ENCODE peak calls at places on chromosomes 11 and 22, in nine cellular contexts. I, U, N, Z, R, Y, Q, L and J are unnamed samples.

GRCh38 chr11:35206616-35207015 is 67.6 kb downstream of the CD44 start:
- DNase-seq in I (no peak), U (no peak), N (no peak), Z (no peak), R (no peak), Y (no peak), Q (no peak), L (no peak), J (no peak)

GRCh38 chr11:97786961-97787360 is 1233.8 kb upstream of the CNTN5 start:
- DNase-seq in I (no peak), U (no peak), N (no peak), Z (no peak), R (no peak), Y (no peak), Q (no peak), L (no peak), J (no peak)

GRCh38 chr11:10318527-10318802 is 13.6 kb downstream of the ADM start:
- DNase-seq in I (no peak), U (no peak), N (no peak), Z (peak; percentile 54), R (no peak), Y (no peak), Q (no peak), L (no peak), J (no peak)

GRCh38 chr22:33038131-33038772 is 19.9 kb downstream of the SYN3 start:
- DNase-seq in I (no peak), U (no peak), N (no peak), Z (no peak), R (no peak), Y (peak; percentile 27), Q (no peak), L (no peak), J (no peak)

GRCh38 chr11:22633354-22633902 is 7.8 kb upstream of the FANCF start:
- DNase-seq in I (no peak), U (no peak), N (no peak), Z (no peak), R (no peak), Y (no peak), Q (no peak), L (no peak), J (no peak)

GRCh38 chr11:120906752-120907151 is 117.2 kb upstream of the TBCEL start:
- DNase-seq in I (no peak), U (no peak), N (no peak), Z (no peak), R (no peak), Y (no peak), Q (no peak), L (no peak), J (no peak)

GRCh38 chr11:17827006-17827405 is 92.4 kb downstream of the KCNC1 start:
- DNase-seq in I (no peak), U (no peak), N (no peak), Z (no peak), R (no peak), Y (no peak), Q (no peak), L (peak; percentile 12), J (no peak)

GRCh38 chr11:16494918-16495691 is 138.8 kb upstream of the SOX6 start:
- DNase-seq in I (no peak), U (peak; percentile 27), N (no peak), Z (no peak), R (no peak), Y (no peak), Q (no peak), L (no peak), J (no peak)

GRCh38 chr11:2741006-2741376 is 41.2 kb upstream of the KCNQ1OT1 start:
- DNase-seq in I (no peak), U (peak; percentile 21), N (no peak), Z (no peak), R (no peak), Y (no peak), Q (peak; percentile 19), L (no peak), J (no peak)

GRCh38 chr11:2741377-2742131 is 41.8 kb upstream of the KCNQ1OT1 start:
- DNase-seq in I (no peak), U (peak; percentile 38), N (no peak), Z (no peak), R (no peak), Y (no peak), Q (peak; percentile 56), L (peak; percentile 16), J (no peak)

GRCh38 chr11:2742611-2743426 is 43.0 kb upstream of the KCNQ1OT1 start:
- DNase-seq in I (no peak), U (peak; percentile 18), N (no peak), Z (no peak), R (no peak), Y (no peak), Q (peak; percentile 19), L (no peak), J (no peak)

GRCh38 chr11:2743427-2744110 is 43.8 kb upstream of the KCNQ1OT1 start:
- DNase-seq in I (no peak), U (peak; percentile 13), N (no peak), Z (no peak), R (no peak), Y (no peak), Q (peak; percentile 16), L (no peak), J (no peak)

DNA sequence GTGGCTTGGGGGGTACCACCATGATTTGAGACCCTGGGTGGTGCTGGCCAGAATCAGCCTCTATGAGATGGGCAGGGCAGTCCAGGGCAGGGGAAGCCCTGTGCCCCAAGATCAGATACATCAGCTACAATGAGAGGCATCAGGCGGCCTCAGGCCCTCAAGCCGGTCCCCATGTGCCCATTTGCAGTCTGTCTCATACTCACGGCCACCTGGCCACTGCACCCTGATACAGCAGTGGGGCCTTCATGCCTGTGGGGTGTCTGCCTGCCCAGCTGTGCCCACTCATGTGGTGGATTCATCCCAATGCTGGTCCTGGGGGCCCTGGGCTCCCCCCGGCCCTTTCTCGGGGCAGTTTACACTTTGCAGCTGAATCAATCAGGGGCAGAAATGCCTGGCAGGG is 42.4 kb upstream of the KCNQ1OT1 start:
- DNase-seq in I (no peak), U (peak; percentile 17), N (no peak), Z (no peak), R (no peak), Y (no peak), Q (no peak), L (no peak), J (no peak)
- H3K27ac ChIP-seq in I (no peak overlapping the region), U (no peak overlapping the region), N (peak overlapping the region; percentile 50), Z (peak overlapping the region; percentile 46), R (no peak overlapping the region), Y (no peak overlapping the region), Q (peak overlapping the region; percentile 81), L (peak overlapping the region; percentile 70), J (no peak overlapping the region)

GRCh38 chr11:63906585-63906984 is 10.4 kb downstream of the RCOR2 start:
- DNase-seq in I (no peak), U (no peak), N (no peak), Z (peak; percentile 34), R (no peak), Y (no peak), Q (no peak), L (no peak), J (no peak)
- TF ChIP-seq CTCF in I (no peak), U (peak; percentile 27), N (no peak), Z (no peak), R (no peak), Y (peak; percentile 29), Q (no peak), L (peak; percentile 40), J (no peak)

DNA sequence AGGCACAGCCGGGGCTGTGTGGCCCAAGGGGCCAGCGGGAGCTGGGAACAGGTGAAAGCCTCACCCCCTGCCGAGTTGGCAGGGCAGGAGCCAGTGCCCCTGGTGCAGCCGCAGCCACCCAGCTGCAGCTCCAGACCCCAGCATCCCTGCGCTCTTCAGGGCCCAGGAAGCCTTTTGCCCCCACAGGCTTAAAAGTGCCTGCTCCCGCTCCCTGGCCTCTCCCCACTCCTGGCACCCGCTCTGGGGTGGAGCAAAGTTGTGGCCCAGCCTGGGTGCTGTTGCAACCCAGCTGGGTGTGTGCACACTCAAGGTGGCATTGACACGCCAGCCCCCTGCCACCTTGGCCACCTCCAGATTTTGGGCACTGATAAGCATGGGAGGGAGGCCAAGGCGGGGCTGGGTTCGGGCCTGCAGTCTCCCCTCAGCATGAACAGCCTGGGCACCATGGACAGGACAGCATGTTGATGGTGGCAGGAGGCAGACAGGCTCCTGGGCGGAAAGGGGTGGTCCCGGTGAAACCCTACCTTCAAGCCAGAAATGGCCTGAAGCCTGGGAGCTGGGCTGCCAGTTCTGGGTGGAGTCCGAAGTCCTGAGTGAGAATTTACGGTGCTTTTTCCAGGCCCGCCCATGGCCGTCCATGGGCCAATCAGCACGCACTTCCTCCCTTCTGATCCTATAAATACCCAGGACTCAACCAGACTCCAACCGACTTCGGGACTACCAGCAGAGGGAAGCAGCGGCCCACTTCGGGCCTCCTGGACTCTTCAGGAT is 23.5 kb upstream of the RNASEH2C start:
- DNase-seq in I (peak; percentile 46), U (peak; percentile 37), N (no peak), Z (peak; percentile 62), R (no peak), Y (no peak), Q (no peak), L (peak; percentile 76), J (no peak)
- H3K4me3 ChIP-seq in I (no peak overlapping the region), U (no peak overlapping the region), N (no peak overlapping the region), Z (no peak overlapping the region), R (no peak overlapping the region), Y (no peak overlapping the region), Q (no peak overlapping the region), L (no peak overlapping the region), J (no peak overlapping the region)

GRCh38 chr22:30306629-30307016 is 17.3 kb upstream of the CASTOR1 start:
- DNase-seq in I (no peak), U (no peak), N (no peak), Z (no peak), R (no peak), Y (no peak), Q (no peak), L (no peak), J (no peak)

GRCh38 chr22:30309981-30310672 is 16.6 kb downstream of the TBC1D10A start:
- DNase-seq in I (peak; percentile 59), U (peak; percentile 46), N (no peak), Z (peak; percentile 74), R (no peak), Y (no peak), Q (no peak), L (no peak), J (no peak)

GRCh38 chr22:30307026-30307574 is 17.8 kb upstream of the CASTOR1 start:
- DNase-seq in I (no peak), U (peak; percentile 25), N (no peak), Z (no peak), R (no peak), Y (no peak), Q (no peak), L (no peak), J (no peak)

GRCh38 chr22:30308096-30308495 is 18.6 kb downstream of the TBC1D10A start:
- DNase-seq in I (no peak), U (no peak), N (no peak), Z (no peak), R (no peak), Y (no peak), Q (no peak), L (no peak), J (no peak)

DNA sequence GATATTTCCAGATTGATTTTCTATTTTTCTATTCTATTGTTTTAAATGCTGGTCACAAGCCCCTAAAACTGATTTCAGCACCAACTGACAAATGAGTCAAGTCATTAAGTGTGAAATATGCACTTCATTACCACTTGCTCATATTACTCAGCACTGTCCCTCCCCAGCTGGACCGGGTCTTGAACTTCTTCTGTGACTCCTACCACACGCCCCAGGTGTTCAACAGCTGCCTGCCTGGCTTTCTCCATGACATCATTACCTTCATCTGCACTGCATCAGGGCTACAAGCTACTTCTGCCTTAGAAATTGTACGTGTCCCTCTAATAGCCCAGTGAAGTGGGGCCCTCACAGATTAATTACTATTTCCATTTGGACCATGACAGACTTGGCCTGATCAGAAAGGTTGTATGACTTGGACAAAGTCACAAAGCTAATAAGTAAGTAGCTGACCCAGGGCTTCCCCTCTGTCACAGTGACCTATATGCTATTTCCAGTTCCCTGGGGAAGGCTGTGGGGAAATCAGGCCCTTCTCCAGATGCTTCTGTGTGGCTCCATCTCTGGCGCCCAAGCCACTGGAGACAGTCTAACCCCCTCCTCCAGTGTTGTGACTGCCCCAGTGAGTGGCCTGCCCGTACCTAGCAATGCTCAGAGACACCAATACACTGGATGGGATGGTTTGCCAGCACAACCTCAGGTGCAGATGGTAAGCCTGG is 18.1 kb downstream of the TBC1D10A start:
- DNase-seq in I (no peak), U (peak; percentile 45), N (no peak), Z (peak; percentile 63), R (no peak), Y (peak; percentile 58), Q (no peak), L (no peak), J (no peak)
- H3K27ac ChIP-seq in I (no peak overlapping the region), U (peak overlapping the region; percentile 81), N (peak overlapping the region; percentile 94), Z (peak overlapping the region; percentile 89), R (peak overlapping the region; percentile 88), Y (no peak overlapping the region), Q (peak overlapping the region; percentile 86), L (no peak overlapping the region), J (peak overlapping the region; percentile 87)